ENCODE peak calls at places on chromosome 4, in five cellular contexts. F is CD8-positive, alpha-beta T cell; S is AG04450; P is GM06990; D is IMR-90. O is an unnamed sample.

GRCh38 chr4:5753766-5754528 is 42.9 kb downstream of the EVC start:
- DNase-seq in S (peak; percentile 76), F (no peak), P (peak; percentile 31), D (peak; percentile 97), O (no peak)

GRCh38 chr4:13430834-13431568 is 53.1 kb downstream of the RAB28 start:
- DNase-seq in S (no peak), F (no peak), P (no peak), D (no peak), O (no peak)

GRCh38 chr4:143587703-143588102 is 74.2 kb downstream of the SMARCA5 start:
- DNase-seq in D (no peak), S (no peak), P (no peak), F (no peak), O (no peak)

GRCh38 chr4:88963817-88964216 is 93.2 kb downstream of the FAM13A start:
- DNase-seq in F (no peak), P (no peak), S (no peak), D (peak; percentile 73), O (no peak)

GRCh38 chr4:122661176-122661575 is 40.3 kb upstream of the IL21 start:
- DNase-seq in F (no peak), P (no peak), D (peak; percentile 27), S (no peak), O (no peak)

GRCh38 chr4:145097331-145097820 is 620 bp downstream of the ANAPC10 start:
- DNase-seq in F (no peak), S (no peak), P (no peak), D (no peak), O (no peak)

GRCh38 chr4:25500626-25501318 is 123.7 kb downstream of the ANAPC4 start:
- DNase-seq in D (no peak), P (no peak), S (no peak), F (no peak), O (no peak)

GRCh38 chr4:76485450-76485849 is 50.4 kb downstream of the SHROOM3 start:
- DNase-seq in P (no peak), D (no peak), S (no peak), F (no peak), O (no peak)

GRCh38 chr4:170139764-170140163 is 50.0 kb upstream of the AADAT start:
- DNase-seq in F (no peak), S (no peak), P (no peak), D (peak; percentile 37), O (no peak)

GRCh38 chr4:124202106-124202505 is 510.4 kb downstream of the ANKRD50 start:
- DNase-seq in S (no peak), D (peak; percentile 50), P (no peak), F (no peak), O (no peak)

GRCh38 chr4:56215138-56215793 is 172.0 kb downstream of the AASDH start:
- DNase-seq in P (no peak), F (no peak), S (no peak), D (no peak), O (no peak)

GRCh38 chr4:184647391-184648101 is 1.7 kb downstream of the CASP3 start:
- DNase-seq in F (no peak), P (no peak), D (peak; percentile 62), S (no peak), O (no peak)

GRCh38 chr4:187499961-187500360 is 495.6 kb upstream of the ZFP42 start:
- DNase-seq in S (no peak), P (no peak), F (no peak), D (no peak), O (no peak)

GRCh38 chr4:119310826-119311225 is 11.1 kb downstream of the FABP2 start:
- DNase-seq in S (no peak), D (peak; percentile 52), F (no peak), P (no peak), O (no peak)

GRCh38 chr4:113935190-113935589 is 44.3 kb downstream of the ARSJ start:
- DNase-seq in P (no peak), S (no peak), D (peak; percentile 26), F (no peak), O (no peak)

GRCh38 chr4:105158837-105159236 is 12.2 kb downstream of the TET2 start:
- DNase-seq in D (peak; percentile 56), F (no peak), S (no peak), P (no peak), O (no peak)

GRCh38 chr4:43457866-43458265 is 565.4 kb downstream of the GRXCR1 start:
- DNase-seq in P (no peak), F (no peak), S (no peak), D (peak; percentile 40), O (no peak)

DNA sequence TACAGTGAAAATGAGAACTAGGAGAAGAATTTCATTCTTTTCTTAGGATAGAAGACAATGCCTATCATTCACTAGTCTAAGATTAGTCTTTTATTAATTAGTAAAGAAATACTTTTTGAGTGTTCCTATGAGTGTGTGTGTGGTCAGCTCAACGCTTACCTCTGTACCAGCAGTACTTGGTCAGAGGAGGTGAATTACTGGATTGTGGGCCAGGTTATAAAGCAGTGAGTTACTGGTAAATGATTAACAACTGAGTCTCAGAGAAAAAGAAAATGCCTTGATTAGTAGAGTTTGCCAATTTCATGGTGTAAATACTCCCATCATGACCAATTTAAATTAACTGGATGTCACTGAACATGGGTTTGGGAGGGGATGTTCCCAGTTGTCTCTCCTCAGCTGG is 444.6 kb downstream of the STIM2 start:
- DNase-seq in F (no peak), D (no peak), S (no peak), P (no peak), O (no peak)
- TF ChIP-seq CTCF in F (no peak), D (no peak), S (no peak), P (no peak), O (no peak)

GRCh38 chr4:40576651-40577480 is 52.8 kb downstream of the RBM47 start:
- DNase-seq in F (no peak), S (peak; percentile 62), P (peak; percentile 75), D (peak; percentile 91), O (peak; percentile 86)
- H3K4me3 ChIP-seq in F (no peak overlapping the region), S (peak overlapping the region; percentile 2), P (peak overlapping the region; percentile 31), D (peak overlapping the region; percentile 20), O (peak overlapping the region; percentile 2)

GRCh38 chr4:121070696-121071639 is 1.4 kb downstream of the NDNF start:
- DNase-seq in D (no peak), F (no peak), P (peak; percentile 9), S (no peak), O (no peak)
- TF ChIP-seq CTCF in D (no peak), F (no peak), P (no peak), S (peak; percentile 29), O (no peak)

DNA sequence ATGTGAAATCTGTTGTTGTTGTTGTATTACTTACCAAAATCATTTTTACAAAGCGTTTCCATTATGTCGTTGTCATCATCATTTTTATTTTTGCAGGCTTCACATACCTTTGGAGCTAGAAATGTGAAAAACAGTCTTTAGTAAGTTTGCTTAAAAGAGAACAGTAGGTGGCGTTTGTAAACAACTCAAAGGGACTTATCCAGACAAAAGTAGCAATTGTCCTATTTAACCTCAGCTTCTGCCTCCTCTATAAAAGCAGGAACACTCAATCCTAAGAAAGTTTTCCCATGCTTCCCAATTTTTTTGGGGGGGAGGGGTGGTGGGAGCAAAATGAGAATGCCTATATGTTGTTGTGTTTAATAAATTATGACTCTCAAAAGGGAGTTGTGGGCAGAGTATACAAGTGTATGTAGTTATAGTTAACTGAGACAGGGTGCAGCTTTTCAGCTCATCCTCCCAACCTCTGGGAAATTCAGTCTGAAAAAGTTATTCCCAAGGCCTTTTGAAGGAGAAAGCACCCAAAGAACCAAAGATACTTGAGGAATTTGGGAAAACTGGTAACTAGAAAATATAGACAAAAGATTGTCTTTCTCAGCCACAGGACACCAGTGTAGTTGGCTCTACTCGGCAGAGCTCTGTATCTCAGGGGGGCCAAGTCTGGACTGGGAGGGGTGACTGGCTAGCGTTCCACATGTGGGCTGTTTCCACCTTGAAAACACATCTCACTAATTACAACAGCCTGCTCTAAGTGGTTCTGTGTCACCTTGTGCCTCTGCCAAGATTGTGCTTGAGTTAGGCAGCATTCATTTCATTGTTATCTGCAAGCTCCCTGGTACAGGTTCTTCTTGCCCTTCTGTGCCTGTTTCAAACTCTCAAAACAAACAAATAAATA is 2.8 kb downstream of the SFRP2 start:
- DNase-seq in P (no peak), D (peak; percentile 14), S (no peak), F (no peak), O (no peak)
- H3K4me3 ChIP-seq in P (no peak overlapping the region), D (no peak overlapping the region), S (no peak overlapping the region), F (no peak overlapping the region), O (no peak overlapping the region)

GRCh38 chr4:102500371-102501175 is 586 bp upstream of the NFKB1 start:
- DNase-seq in S (no peak), D (peak; percentile 61), P (no peak), F (no peak), O (peak; percentile 91)
- TF ChIP-seq CTCF in S (no peak), D (no peak), P (peak; percentile 26), F (no peak), O (no peak)

DNA sequence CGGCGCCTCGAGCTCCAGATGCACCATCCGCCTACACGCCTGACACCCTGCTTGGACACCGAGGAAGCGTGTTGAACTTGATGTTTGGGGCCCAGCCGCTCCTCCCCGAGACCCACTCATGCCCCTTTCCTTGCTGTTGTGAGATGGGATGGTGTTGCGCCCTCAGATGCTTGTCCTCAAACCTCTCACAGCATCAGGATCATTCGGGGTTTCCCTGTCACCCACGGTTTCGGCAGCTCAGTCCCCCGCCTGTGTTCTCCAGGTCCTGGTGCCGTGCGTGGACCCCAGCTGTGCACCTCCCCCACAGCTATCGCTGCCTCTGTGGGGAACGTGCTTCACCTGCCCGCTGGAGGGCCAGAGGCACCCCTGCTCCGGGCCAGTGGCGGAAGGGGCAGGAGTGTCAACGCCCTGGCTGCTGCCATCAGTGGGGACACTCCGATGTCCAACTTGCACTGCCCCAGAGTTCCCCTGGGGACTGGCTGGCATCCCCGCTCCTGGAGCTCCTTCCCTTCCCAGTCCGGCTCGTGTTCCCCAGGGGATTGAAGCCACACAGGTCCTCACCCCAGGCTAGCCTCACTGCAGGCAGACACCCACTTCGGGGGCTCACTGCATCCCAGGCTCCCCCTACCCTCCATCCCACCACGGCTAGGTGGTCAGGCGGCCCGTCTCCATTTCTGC is 82.3 kb upstream of the ADRA2C start:
- DNase-seq in P (no peak), F (no peak), D (no peak), S (no peak), O (peak; percentile 61)
- H3K4me3 ChIP-seq in P (no peak overlapping the region), F (no peak overlapping the region), D (no peak overlapping the region), S (no peak overlapping the region), O (no peak overlapping the region)

GRCh38 chr4:157128395-157128794 is 52.4 kb downstream of the GLRB start:
- DNase-seq in P (no peak), D (peak; percentile 52), F (no peak), S (peak; percentile 4), O (no peak)
- TF ChIP-seq CTCF in P (no peak), D (peak; percentile 67), F (no peak), S (peak; percentile 65), O (no peak)

O was measured in spleen.